ENCODE peak calls at places on chromosome 12, in four cellular contexts. L is HCT116, P is HL-60, B is GM23338. K is an unnamed sample.

GRCh38 chr12:115835445-115835844 is 442.0 kb downstream of the MED13L start:
- DNase-seq in B (no peak), P (no peak), L (no peak), K (no peak)

GRCh38 chr12:121801601-121802484 is 2.0 kb upstream of the SETD1B start:
- DNase-seq in B (peak; percentile 58), L (no peak), P (no peak), K (no peak)

GRCh38 chr12:80632835-80633234 is 74.6 kb upstream of the MYF6 start:
- DNase-seq in P (no peak), L (no peak), B (peak; percentile 89), K (no peak)

GRCh38 chr12:83818888-83819287 is 1093.7 kb downstream of the SLC6A15 start:
- DNase-seq in L (no peak), B (no peak), P (no peak), K (peak; percentile 68)

GRCh38 chr12:103547929-103548328 is 39.1 kb upstream of the STAB2 start:
- DNase-seq in P (no peak), B (peak; percentile 16), L (no peak), K (no peak)

GRCh38 chr12:52455818-52456217 is 3.9 kb upstream of the KRT6B start:
- DNase-seq in L (no peak), P (no peak), B (no peak), K (no peak)

GRCh38 chr12:129854591-129854990 is 49.2 kb downstream of the TMEM132D start:
- DNase-seq in B (no peak), P (no peak), L (no peak), K (no peak)

GRCh38 chr12:101607894-101608293 is 13.1 kb downstream of the MYBPC1 start:
- DNase-seq in P (no peak), B (no peak), L (no peak), K (no peak)

GRCh38 chr12:52380271-52380694 is 5.2 kb downstream of the KRT84 start:
- DNase-seq in L (no peak), P (no peak), B (peak; percentile 54), K (peak; percentile 52)

GRCh38 chr12:121388421-121388981 is 11.4 kb upstream of the RNF34 start:
- DNase-seq in L (no peak), B (no peak), P (peak; percentile 72), K (peak; percentile 32)

GRCh38 chr12:32025906-32026305 is 66.7 kb downstream of the RESF1 start:
- DNase-seq in L (no peak), P (no peak), B (no peak), K (no peak)

GRCh38 chr12:32400114-32400672 is 835 bp downstream of the FGD4 start:
- DNase-seq in B (peak; percentile 77), L (peak; percentile 7), P (no peak), K (peak; percentile 30)

GRCh38 chr12:68271346-68271745 is 17.9 kb upstream of the IL22 start:
- DNase-seq in B (no peak), P (no peak), L (no peak), K (no peak)

GRCh38 chr12:90943248-90943647 is 11.7 kb downstream of the CCER1 start:
- DNase-seq in L (no peak), B (no peak), P (no peak), K (no peak)

GRCh38 chr12:46373303-46374182 is 970 bp upstream of the SLC38A2 start:
- DNase-seq in L (no peak), P (no peak), B (peak; percentile 79), K (no peak)

GRCh38 chr12:62292761-62293446 is 32.7 kb downstream of the USP15 start:
- DNase-seq in L (no peak), B (peak; percentile 14), P (no peak), K (no peak)

GRCh38 chr12:119803391-119803791 is 73.7 kb downstream of the CIT start:
- DNase-seq in P (no peak), L (no peak), B (peak; percentile 88), K (no peak)

GRCh38 chr12:124454735-124455134 is 112.7 kb downstream of the NCOR2 start:
- DNase-seq in B (no peak), P (no peak), L (no peak), K (no peak)

GRCh38 chr12:12985817-12986408 is 14.2 kb downstream of the HEBP1 start:
- DNase-seq in L (peak; percentile 13), P (no peak), B (peak; percentile 91), K (peak; percentile 58)

GRCh38 chr12:15050664-15051063 is 77.8 kb downstream of the PDE6H start:
- DNase-seq in L (no peak), B (no peak), P (no peak), K (no peak)

DNA sequence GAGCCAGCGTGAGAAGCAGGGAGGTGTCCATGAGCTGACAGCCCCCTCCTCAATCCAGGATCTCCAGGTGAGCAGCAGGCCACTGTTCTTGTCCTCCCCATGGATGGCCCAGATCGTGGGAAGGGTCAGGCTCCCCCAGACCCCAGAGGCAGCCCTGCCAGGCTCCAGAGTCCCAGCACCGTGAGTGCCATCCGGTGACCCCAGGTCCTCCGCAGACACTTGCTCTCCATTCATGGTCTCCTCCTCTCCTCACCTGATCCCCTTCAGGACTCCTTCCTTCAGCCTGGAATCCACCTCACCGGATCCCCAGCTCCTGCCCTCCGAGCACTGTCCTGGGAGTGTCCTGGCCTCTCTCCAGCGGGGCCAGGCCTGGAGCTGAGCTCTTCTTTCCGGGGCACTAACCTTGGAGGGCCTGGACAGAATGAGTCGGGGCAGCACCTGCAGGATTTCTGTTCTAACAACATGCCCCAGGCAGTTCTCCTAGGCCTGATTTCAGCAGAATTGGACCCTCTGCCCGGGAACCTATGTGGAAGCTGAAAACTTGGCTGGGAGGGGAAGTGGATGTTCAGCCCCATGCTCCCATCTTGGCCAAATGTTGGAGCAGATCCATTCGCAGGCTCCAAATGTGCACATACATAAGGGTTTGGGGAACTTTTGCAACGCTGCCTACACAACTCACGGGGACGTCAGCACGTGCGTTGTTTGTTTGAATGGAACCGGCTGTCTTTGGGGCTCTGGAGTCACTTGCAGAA is 341.6 kb upstream of the SFSWAP start:
- DNase-seq in L (no peak), P (no peak), B (no peak), K (no peak)
- TF ChIP-seq REST in L (no peak), P (no peak), B (no peak), K (no peak)

DNA sequence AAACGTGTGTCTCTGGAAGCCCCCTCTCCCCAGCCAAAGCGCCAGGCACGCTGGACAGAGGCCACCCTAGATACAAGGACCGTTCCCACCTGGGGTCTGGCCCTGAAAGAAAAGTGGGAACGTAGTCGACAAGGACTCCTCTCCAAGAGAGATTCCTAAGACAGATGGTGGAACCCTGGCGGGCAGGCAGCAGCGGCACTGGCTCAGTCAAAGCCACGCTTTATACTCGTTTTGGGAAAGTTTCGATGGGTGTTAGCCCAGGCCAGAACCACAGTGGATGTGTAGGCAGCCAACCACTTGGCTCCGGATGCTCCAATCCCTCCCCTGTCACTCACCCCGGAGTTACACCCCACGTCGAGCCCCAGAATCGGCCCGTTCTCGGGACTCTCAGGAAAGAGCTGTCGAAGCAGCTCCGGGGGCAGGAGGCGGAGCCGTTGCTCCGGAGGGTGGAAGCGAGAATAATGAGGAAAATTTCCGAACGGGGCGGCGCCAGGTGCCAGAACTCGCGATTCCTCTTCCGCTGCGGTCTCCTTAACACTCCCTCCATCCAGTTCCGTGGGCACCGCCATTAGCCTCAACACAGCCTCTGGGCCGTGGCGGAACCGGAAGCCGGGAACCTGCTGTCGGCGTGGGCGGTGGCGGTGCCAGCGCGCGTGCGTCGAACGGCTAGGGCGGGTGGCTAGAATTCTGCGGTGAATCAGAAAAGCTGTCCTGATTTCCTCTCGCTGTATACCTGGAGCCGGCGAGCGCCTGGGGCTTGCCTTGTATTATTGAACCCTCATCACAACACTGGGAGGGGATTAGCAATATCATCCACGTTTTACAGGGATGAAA is at the start of gene BCDIN3D:
- DNase-seq in P (peak; percentile 88), L (peak; percentile 83), B (peak; percentile 92), K (peak; percentile 78)
- TF ChIP-seq REST in P (peak; percentile 50), L (no peak), B (peak; percentile 41), K (peak; percentile 21)

GRCh38 chr12:57751788-57752667 is at the start of gene CDK4:
- DNase-seq in B (peak; percentile 100), P (peak; percentile 100), L (peak; percentile 99), K (peak; percentile 100)
- TF ChIP-seq REST in B (no peak), P (peak; percentile 27), L (no peak), K (no peak)

GRCh38 chr12:104958946-104959841 is 1.1 kb upstream of the SLC41A2 start:
- DNase-seq in B (peak; percentile 26), L (no peak), P (no peak), K (no peak)

GRCh38 chr12:104957388-104958008 is 592 bp downstream of the SLC41A2 start:
- DNase-seq in B (peak; percentile 63), L (no peak), P (no peak), K (peak; percentile 57)

GRCh38 chr12:104956870-104957301 is 1.2 kb downstream of the SLC41A2 start:
- DNase-seq in L (no peak), B (no peak), P (no peak), K (no peak)

GRCh38 chr12:104960464-104960863 is 2.4 kb upstream of the SLC41A2 start:
- DNase-seq in P (no peak), B (no peak), L (no peak), K (no peak)

DNA sequence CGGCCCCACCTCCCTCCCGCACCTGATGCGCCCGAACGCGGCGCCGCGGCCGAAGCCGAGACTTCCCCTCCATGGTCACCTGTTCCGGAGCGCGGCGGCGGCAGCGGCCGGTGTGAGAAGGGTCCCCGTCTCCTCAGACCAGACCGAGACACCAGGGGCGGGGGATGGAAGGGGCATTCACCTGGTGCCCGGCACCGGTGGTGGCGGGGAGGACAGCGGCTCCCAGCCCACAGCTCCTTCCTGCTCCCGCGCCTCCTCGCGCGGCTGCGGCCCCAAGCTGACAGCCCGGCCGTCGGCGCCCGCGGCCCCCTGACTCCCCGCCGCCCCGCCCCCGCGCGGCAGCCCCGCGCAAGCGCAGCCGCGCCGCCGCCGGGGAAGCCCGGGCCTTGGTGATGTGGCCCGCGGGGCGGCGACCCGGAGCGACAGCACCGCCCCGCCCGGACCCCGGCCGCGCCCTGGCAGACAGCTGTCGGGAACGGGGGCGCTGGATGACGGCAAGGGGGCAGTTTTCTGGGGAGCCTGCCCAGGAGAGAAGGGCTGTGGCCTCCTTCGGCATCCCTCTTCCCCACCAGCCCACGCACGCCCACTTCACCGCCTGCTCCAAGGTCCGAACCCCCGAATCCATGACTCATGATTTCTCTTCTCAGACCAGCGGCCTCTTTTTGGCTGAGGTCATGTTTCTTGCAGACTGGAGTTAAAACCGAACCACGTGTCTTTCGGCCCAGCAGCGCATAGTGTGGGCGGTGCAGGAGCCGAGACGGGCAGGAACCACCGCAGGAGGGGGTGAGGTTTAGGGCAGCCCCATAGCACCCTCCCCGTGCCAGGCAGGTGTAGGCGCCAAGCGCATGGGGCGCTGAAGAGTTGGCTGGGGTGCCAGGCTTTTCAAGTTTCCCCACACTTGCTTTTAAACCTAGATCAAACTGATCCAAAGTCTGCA is at the start of gene SLC41A2:
- DNase-seq in P (peak; percentile 35), L (peak; percentile 83), B (peak; percentile 83), K (peak; percentile 93)
- TF ChIP-seq REST in P (no peak), L (no peak), B (no peak), K (no peak)

K was measured in A549.